ENCODE peak calls at places on chromosomes 7 and 10, in four cellular contexts. P, G, U and F are unnamed samples.
A peak's percentile ranks its signal among the peaks of the same experiment; 100 is the strongest.

GRCh38 chr10:35268791-35269257 is 67.5 kb upstream of the CCNY start:
- DNase-seq in P (no peak), G (no peak), U (no peak), F (no peak)

GRCh38 chr10:76329891-76330575 is 898.6 kb downstream of the LRMDA start:
- DNase-seq in P (no peak), G (no peak), U (peak; percentile 57), F (no peak)

GRCh38 chr10:86294346-86295265 is 72.0 kb downstream of the GRID1 start:
- DNase-seq in P (no peak), G (no peak), U (no peak), F (no peak)

GRCh38 chr10:120972259-120972658 is 121.1 kb downstream of the WDR11 start:
- DNase-seq in P (no peak), G (no peak), U (no peak), F (no peak)

GRCh38 chr10:74975758-74976157 is 135.7 kb upstream of the SAMD8 start:
- DNase-seq in P (no peak), G (no peak), U (no peak), F (no peak)

GRCh38 chr7:31002256-31002655 is 38.5 kb downstream of the GHRHR start:
- DNase-seq in P (no peak), G (no peak), U (no peak), F (no peak)

GRCh38 chr10:70849582-70850016 is 33.9 kb downstream of the SGPL1 start:
- DNase-seq in P (no peak), G (no peak), U (peak; percentile 49), F (no peak)

GRCh38 chr7:50684011-50684701 is 98.5 kb downstream of the GRB10 start:
- DNase-seq in P (no peak), G (no peak), U (peak; percentile 91), F (peak; percentile 86)

GRCh38 chr7:116953372-116953726 is at the start of gene ST7:
- DNase-seq in P (peak; percentile 69), G (peak; percentile 51), U (peak; percentile 73), F (peak; percentile 70)

GRCh38 chr7:12570529-12571461 is at the start of gene SCIN:
- DNase-seq in P (peak; percentile 35), G (peak; percentile 22), U (peak; percentile 31), F (peak; percentile 90)

GRCh38 chr7:49333180-49333881 is 409.0 kb downstream of the CDC14C start:
- DNase-seq in P (no peak), G (no peak), U (no peak), F (no peak)

GRCh38 chr7:99616359-99617186 is at the start of gene ZSCAN25:
- DNase-seq in P (peak; percentile 92), G (peak; percentile 88), U (peak; percentile 94), F (peak; percentile 92)

GRCh38 chr7:158979635-158980351 is 123.4 kb downstream of the DYNC2I1 start:
- DNase-seq in P (no peak), G (no peak), U (no peak), F (no peak)

GRCh38 chr7:158975526-158976467 is 119.4 kb downstream of the DYNC2I1 start:
- DNase-seq in P (peak; percentile 40), G (no peak), U (no peak), F (peak; percentile 16)

GRCh38 chr7:158976849-158977593 is 120.7 kb downstream of the DYNC2I1 start:
- DNase-seq in P (peak; percentile 83), G (peak; percentile 82), U (peak; percentile 77), F (peak; percentile 90)

GRCh38 chr7:158976468-158976848 is 120.1 kb downstream of the DYNC2I1 start:
- DNase-seq in P (peak; percentile 33), G (no peak), U (no peak), F (no peak)

GRCh38 chr7:158979023-158979529 is 122.7 kb downstream of the DYNC2I1 start:
- DNase-seq in P (no peak), G (no peak), U (no peak), F (no peak)
- H3K27ac ChIP-seq in P (no peak overlapping the region), G (no peak overlapping the region), U (no peak overlapping the region), F (peak overlapping the region; percentile 27)

GRCh38 chr10:130105724-130106123 is 4.9 kb downstream of the C10orf143 start:
- DNase-seq in P (no peak), G (no peak), U (no peak), F (no peak)
- H3K4me3 ChIP-seq in P (no peak overlapping the region), G (no peak overlapping the region), U (no peak overlapping the region), F (no peak overlapping the region)

GRCh38 chr7:23888958-23889357 is 178.9 kb downstream of the STK31 start:
- DNase-seq in P (no peak), G (no peak), U (no peak), F (no peak)
- H3K4me1 ChIP-seq in P (no peaks in the 10 kb centered on the region), G (no peaks in the 10 kb centered on the region), U (no peaks in the 10 kb centered on the region), F (no peaks in the 10 kb centered on the region)

GRCh38 chr7:36190447-36191291 is 37.6 kb downstream of the EEPD1 start:
- DNase-seq in P (no peak), G (peak; percentile 32), U (no peak), F (no peak)

GRCh38 chr7:36188923-36189322 is 35.9 kb downstream of the EEPD1 start:
- DNase-seq in P (no peak), G (no peak), U (no peak), F (no peak)

GRCh38 chr7:36191292-36191920 is 38.4 kb downstream of the EEPD1 start:
- DNase-seq in P (peak; percentile 55), G (no peak), U (no peak), F (no peak)

GRCh38 chr7:36192877-36193276 is 39.8 kb downstream of the EEPD1 start:
- DNase-seq in P (no peak), G (no peak), U (no peak), F (no peak)

DNA sequence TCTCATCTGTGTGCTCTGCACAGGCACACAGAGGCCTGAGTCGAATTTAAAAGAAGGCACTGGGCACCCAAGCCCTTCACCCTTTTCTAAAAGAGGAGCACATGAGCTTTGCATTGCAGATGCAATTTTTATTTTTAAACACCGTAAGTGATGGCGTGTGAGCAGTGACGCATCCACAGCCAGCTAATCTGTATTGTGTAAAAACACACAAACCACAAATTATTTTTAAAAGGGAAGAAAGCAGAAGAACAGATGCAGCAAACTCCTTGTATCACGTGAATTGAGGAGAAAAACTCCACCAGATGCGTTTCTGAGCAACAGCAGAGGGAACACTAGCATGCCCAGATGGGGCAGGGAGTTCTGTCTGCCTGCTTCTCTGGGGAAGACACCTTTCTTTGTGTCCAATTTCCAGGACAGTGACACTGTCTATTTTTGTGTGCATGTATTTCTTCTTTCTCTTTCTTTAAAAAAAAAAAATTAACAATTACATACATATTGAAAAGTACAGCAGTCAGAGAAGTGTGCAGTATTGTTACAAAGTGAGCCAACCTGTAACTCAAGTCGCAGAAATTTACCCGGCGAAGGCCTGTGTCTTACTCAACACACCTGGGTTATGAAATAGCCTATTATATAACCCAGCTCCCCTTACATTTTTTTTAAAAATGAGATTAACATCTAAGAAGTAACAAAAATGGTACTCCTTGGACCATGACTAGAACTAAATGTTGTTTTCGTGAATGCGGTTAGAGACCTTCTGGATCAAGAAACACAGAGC is 39.2 kb downstream of the EEPD1 start:
- DNase-seq in P (no peak), G (no peak), U (no peak), F (no peak)
- H3K27ac ChIP-seq in P (no peak overlapping the region), G (no peak overlapping the region), U (no peak overlapping the region), F (no peak overlapping the region)

DNA sequence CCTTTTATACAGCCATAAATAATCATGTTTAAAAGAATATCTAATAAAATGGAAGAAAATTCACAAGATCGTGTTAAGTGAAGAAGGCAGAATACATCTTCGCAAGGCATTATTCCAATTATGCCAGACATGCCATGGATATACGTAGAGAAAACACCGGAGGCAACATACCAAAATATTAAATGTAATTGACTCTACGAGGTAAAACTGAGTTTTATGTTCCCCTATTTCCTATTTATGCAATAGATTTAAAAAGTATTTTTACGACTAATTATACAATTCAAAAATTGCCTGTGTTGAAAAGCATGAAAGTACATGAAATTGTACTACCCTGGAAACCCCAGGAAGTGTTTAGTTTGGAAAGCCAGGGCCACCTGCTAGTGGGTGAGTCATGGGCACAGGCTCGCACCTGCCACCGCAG is 935 bp upstream of the REPIN1 start:
- DNase-seq in P (no peak), G (no peak), U (no peak), F (no peak)
- H3K4me3 ChIP-seq in P (peak overlapping the region; percentile 64), G (peak overlapping the region; percentile 96), U (no peak overlapping the region), F (no peak overlapping the region)

DNA sequence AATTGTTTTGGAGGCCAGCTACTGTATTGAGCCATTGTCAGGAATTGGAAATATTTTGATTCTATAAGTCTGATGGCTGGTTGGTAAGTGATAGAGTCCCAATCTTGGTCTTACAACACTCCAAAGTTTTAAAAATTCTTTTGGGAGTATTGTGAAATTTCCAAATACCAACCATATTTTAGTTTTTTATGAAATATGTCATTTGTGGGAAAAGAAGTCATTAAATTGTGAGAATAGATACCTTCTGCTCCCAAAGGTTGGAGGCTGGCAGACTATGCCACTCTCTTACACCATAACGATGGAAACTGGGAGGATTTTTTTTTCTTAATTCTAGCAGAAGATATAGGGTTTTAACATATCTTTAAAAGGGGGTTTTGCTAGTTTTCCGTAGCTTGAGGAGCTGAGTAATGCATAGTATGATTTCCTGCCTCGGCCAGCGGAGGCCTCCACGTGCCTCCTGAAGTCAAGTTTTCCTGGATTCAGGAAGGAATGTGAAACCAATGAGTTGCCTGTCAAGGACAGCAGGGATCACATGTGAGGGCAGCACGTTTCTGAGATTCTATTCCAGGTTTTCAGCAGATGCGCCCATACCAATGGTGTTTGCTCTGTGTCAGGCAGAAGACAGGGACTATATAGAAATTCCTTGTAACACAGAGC is 92.2 kb upstream of the LAMB4 start:
- DNase-seq in P (peak; percentile 28), G (no peak), U (peak; percentile 83), F (no peak)
- H3K4me1 ChIP-seq in P (no peaks in the 10 kb centered on the region), G (no peaks in the 10 kb centered on the region), U (peaks cover 13% of the 10 kb centered on the region), F (no peaks in the 10 kb centered on the region)

GRCh38 chr10:47310090-47310505 is 10.1 kb downstream of the GDF10 start:
- DNase-seq in P (no peak), G (no peak), U (no peak), F (no peak)

GRCh38 chr10:47312663-47312995 is 9.6 kb upstream of the GDF2 start:
- DNase-seq in P (no peak), G (no peak), U (no peak), F (no peak)

GRCh38 chr10:47309403-47310089 is 9.5 kb downstream of the GDF10 start:
- DNase-seq in P (no peak), G (no peak), U (no peak), F (no peak)

GRCh38 chr10:47311900-47312662 is 10.2 kb upstream of the GDF2 start:
- DNase-seq in P (peak; percentile 89), G (peak; percentile 84), U (peak; percentile 46), F (peak; percentile 86)

DNA sequence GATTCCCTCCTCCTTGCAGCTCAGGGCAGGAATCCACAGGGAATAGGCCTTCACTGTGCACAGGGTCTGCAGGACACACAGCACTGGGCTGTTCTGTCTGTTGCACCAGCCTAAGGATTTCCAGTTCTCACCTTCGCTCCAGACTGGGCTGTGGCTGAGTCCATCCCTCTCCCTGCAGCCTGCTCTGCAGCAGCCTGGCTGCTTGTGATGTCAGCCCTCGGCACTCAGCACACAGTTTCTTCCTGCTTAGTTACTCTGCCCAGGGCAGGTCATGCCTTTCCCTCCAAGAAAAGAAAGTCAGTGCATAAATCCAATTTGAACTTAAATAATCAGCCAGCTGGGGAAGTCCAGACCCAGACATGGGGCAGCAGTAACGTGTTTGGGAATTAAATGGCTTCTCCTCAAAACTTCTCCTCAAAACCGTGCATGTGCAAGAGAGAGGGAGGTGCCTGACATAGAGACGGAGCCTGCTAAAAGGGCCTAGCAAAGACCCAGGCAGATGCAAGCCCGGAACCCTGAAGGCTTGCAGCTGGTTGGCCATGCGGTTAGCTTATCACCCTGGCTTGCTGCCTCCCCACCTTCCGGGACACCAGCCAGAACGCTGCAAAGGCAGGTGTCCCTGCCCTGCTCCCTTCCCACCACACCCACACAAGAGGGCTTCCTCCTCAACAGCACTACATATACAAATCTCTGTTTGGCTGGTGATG is 10.9 kb upstream of the GDF2 start:
- DNase-seq in P (no peak), G (no peak), U (no peak), F (peak; percentile 81)
- H3K27ac ChIP-seq in P (no peak overlapping the region), G (no peak overlapping the region), U (no peak overlapping the region), F (no peak overlapping the region)